ENCODE peak calls at places on chromosomes 12 and 14, in ten cellular contexts. One of them, this sample, is unnamed.

GRCh38 chr12:107355612-107356011 is 262.3 kb upstream of the CRY1 start:
- DNase-seq in H9: no peak
- DNase-seq in cardiac muscle cell: no peak
- DNase-seq in foreskin fibroblast: no peak
- DNase-seq in HCT116: no peak
- DNase-seq in lung: no peak
- DNase-seq in neural crest cell: no peak
- DNase-seq in HFFc6: no peak
- DNase-seq in uterus: no peak
- DNase-seq in fibroblast of pulmonary artery: no peak
- DNase-seq in this sample: no peak

GRCh38 chr12:127620956-127621355 is 646.0 kb upstream of the TMEM132C start:
- DNase-seq in cardiac muscle cell: no peak
- DNase-seq in uterus: no peak
- DNase-seq in H9: no peak
- DNase-seq in HCT116: no peak
- DNase-seq in HFFc6: no peak
- DNase-seq in fibroblast of pulmonary artery: no peak
- DNase-seq in neural crest cell: no peak
- DNase-seq in lung: no peak
- DNase-seq in foreskin fibroblast: no peak
- DNase-seq in this sample: no peak

GRCh38 chr14:64698899-64699298 is 5.3 kb upstream of the PLEKHG3 start:
- DNase-seq in uterus: no peak
- DNase-seq in HCT116: no peak
- DNase-seq in lung: no peak
- DNase-seq in foreskin fibroblast: no peak
- DNase-seq in H9: no peak
- DNase-seq in cardiac muscle cell: no peak
- DNase-seq in neural crest cell: no peak
- DNase-seq in HFFc6: no peak
- DNase-seq in fibroblast of pulmonary artery: no peak
- DNase-seq in this sample: no peak

GRCh38 chr12:120598674-120599463 is 17.7 kb upstream of the POP5 start:
- DNase-seq in HCT116: no peak
- DNase-seq in uterus: no peak
- DNase-seq in neural crest cell: no peak
- DNase-seq in lung: no peak
- DNase-seq in foreskin fibroblast: peak; percentile 73
- DNase-seq in fibroblast of pulmonary artery: no peak
- DNase-seq in HFFc6: peak; percentile 32
- DNase-seq in H9: no peak
- DNase-seq in cardiac muscle cell: no peak
- DNase-seq in this sample: peak; percentile 86

GRCh38 chr14:24631749-24632335 is 2.1 kb downstream of the GZMB start:
- DNase-seq in lung: no peak
- DNase-seq in foreskin fibroblast: no peak
- DNase-seq in neural crest cell: no peak
- DNase-seq in fibroblast of pulmonary artery: no peak
- DNase-seq in cardiac muscle cell: no peak
- DNase-seq in HCT116: no peak
- DNase-seq in H9: no peak
- DNase-seq in HFFc6: no peak
- DNase-seq in uterus: no peak
- DNase-seq in this sample: no peak

GRCh38 chr12:113852273-113852672 is 113.9 kb downstream of the RBM19 start:
- DNase-seq in cardiac muscle cell: no peak
- DNase-seq in uterus: no peak
- DNase-seq in lung: no peak
- DNase-seq in HFFc6: no peak
- DNase-seq in foreskin fibroblast: no peak
- DNase-seq in neural crest cell: no peak
- DNase-seq in H9: no peak
- DNase-seq in HCT116: no peak
- DNase-seq in fibroblast of pulmonary artery: no peak
- DNase-seq in this sample: no peak

GRCh38 chr14:86796221-86797074 is 1196.5 kb downstream of the GALC start:
- DNase-seq in uterus: no peak
- DNase-seq in foreskin fibroblast: peak; percentile 72
- DNase-seq in fibroblast of pulmonary artery: peak; percentile 38
- DNase-seq in HCT116: no peak
- DNase-seq in lung: no peak
- DNase-seq in neural crest cell: no peak
- DNase-seq in H9: no peak
- DNase-seq in cardiac muscle cell: no peak
- DNase-seq in HFFc6: peak; percentile 59
- DNase-seq in this sample: no peak

GRCh38 chr12:67592228-67593011 is 56.1 kb upstream of the DYRK2 start:
- DNase-seq in HFFc6: peak; percentile 23
- DNase-seq in foreskin fibroblast: peak; percentile 61
- DNase-seq in neural crest cell: no peak
- DNase-seq in cardiac muscle cell: no peak
- DNase-seq in fibroblast of pulmonary artery: peak; percentile 46
- DNase-seq in H9: no peak
- DNase-seq in lung: no peak
- DNase-seq in uterus: peak; percentile 14
- DNase-seq in HCT116: peak; percentile 18
- DNase-seq in this sample: no peak

GRCh38 chr12:132608231-132609171 is 1.9 kb downstream of the LRCOL1 start:
- DNase-seq in foreskin fibroblast: no peak
- DNase-seq in HCT116: no peak
- DNase-seq in HFFc6: no peak
- DNase-seq in H9: no peak
- DNase-seq in fibroblast of pulmonary artery: no peak
- DNase-seq in lung: no peak
- DNase-seq in uterus: no peak
- DNase-seq in neural crest cell: no peak
- DNase-seq in cardiac muscle cell: no peak
- DNase-seq in this sample: no peak

GRCh38 chr12:47947273-47947672 is 16.1 kb upstream of the TMEM106C start:
- DNase-seq in fibroblast of pulmonary artery: peak; percentile 16
- DNase-seq in lung: no peak
- DNase-seq in uterus: no peak
- DNase-seq in HCT116: no peak
- DNase-seq in foreskin fibroblast: peak; percentile 22
- DNase-seq in cardiac muscle cell: no peak
- DNase-seq in neural crest cell: no peak
- DNase-seq in H9: no peak
- DNase-seq in HFFc6: no peak
- DNase-seq in this sample: no peak

GRCh38 chr12:113174461-113175384 is 10.6 kb downstream of the DDX54 start:
- DNase-seq in uterus: peak; percentile 62
- DNase-seq in HFFc6: peak; percentile 59
- DNase-seq in foreskin fibroblast: peak; percentile 84
- DNase-seq in fibroblast of pulmonary artery: peak; percentile 74
- DNase-seq in neural crest cell: peak; percentile 83
- DNase-seq in H9: peak; percentile 79
- DNase-seq in cardiac muscle cell: peak; percentile 67
- DNase-seq in HCT116: no peak
- DNase-seq in lung: peak; percentile 78
- DNase-seq in this sample: peak; percentile 93

GRCh38 chr14:95675486-95675885 is 10.7 kb upstream of the TCL1B start:
- DNase-seq in H9: no peak
- DNase-seq in foreskin fibroblast: no peak
- DNase-seq in HFFc6: no peak
- DNase-seq in lung: no peak
- DNase-seq in cardiac muscle cell: no peak
- DNase-seq in HCT116: no peak
- DNase-seq in uterus: no peak
- DNase-seq in neural crest cell: no peak
- DNase-seq in fibroblast of pulmonary artery: no peak
- DNase-seq in this sample: no peak

GRCh38 chr12:108101605-108102175 is 27.4 kb upstream of the WSCD2 start:
- DNase-seq in uterus: no peak
- DNase-seq in neural crest cell: no peak
- DNase-seq in lung: no peak
- DNase-seq in HFFc6: no peak
- DNase-seq in fibroblast of pulmonary artery: no peak
- DNase-seq in cardiac muscle cell: no peak
- DNase-seq in HCT116: no peak
- DNase-seq in foreskin fibroblast: no peak
- DNase-seq in H9: no peak
- DNase-seq in this sample: no peak

GRCh38 chr12:124919646-124920352 is 5.3 kb upstream of the UBC start:
- DNase-seq in H9: peak; percentile 38
- DNase-seq in neural crest cell: no peak
- DNase-seq in HCT116: no peak
- DNase-seq in fibroblast of pulmonary artery: peak; percentile 36
- DNase-seq in uterus: no peak
- DNase-seq in HFFc6: no peak
- DNase-seq in cardiac muscle cell: no peak
- DNase-seq in lung: no peak
- DNase-seq in foreskin fibroblast: no peak
- DNase-seq in this sample: no peak

DNA sequence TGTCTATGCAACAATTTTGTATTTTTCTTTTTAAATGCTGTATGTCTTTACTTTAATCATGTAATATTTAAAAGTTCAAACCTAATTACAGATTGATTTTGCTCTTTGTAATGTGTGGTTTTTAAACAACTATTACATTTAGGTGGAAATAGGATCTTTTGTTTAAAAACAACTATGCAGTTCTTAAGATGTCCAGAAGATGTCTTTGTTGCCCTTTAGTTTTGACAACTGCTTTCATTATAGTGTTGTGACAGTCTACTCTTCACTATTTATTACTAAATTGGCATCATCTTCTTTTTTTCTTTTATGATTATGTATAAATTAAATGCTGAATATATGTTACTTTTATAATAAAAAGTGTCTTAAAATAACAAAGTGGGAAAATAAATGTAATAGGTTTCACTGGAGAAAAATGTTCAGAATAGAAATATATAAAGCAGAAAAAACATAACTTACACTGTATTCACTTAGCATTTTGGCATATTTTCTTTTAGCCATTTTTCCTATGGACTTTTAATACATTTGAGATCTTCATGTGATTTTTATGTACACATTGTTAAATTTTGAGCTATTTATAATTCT is 27.1 kb upstream of the PCNX4 start:
- DNase-seq in uterus: no peak
- DNase-seq in HFFc6: peak; percentile 46
- DNase-seq in H9: no peak
- DNase-seq in foreskin fibroblast: peak; percentile 56
- DNase-seq in HCT116: peak; percentile 12
- DNase-seq in cardiac muscle cell: no peak
- DNase-seq in fibroblast of pulmonary artery: peak; percentile 72
- DNase-seq in lung: no peak
- DNase-seq in neural crest cell: no peak
- DNase-seq in this sample: no peak
- TF ChIP-seq CTCF in uterus: peak; percentile 67
- TF ChIP-seq CTCF in HFFc6: peak; percentile 79
- TF ChIP-seq CTCF in H9: peak; percentile 62
- TF ChIP-seq CTCF in foreskin fibroblast: peak; percentile 47
- TF ChIP-seq CTCF in HCT116: peak; percentile 27
- TF ChIP-seq CTCF in cardiac muscle cell: peak; percentile 67
- TF ChIP-seq CTCF in fibroblast of pulmonary artery: peak; percentile 65
- TF ChIP-seq CTCF in lung: peak; percentile 24
- TF ChIP-seq CTCF in neural crest cell: peak; percentile 70
- TF ChIP-seq CTCF in this sample: peak; percentile 70

GRCh38 chr12:27779837-27780611 is at the start of the genes KLHL42 and MANSC4:
- DNase-seq in uterus: peak; percentile 70
- DNase-seq in neural crest cell: peak; percentile 63
- DNase-seq in HCT116: no peak
- DNase-seq in cardiac muscle cell: peak; percentile 89
- DNase-seq in HFFc6: peak; percentile 66
- DNase-seq in fibroblast of pulmonary artery: peak; percentile 73
- DNase-seq in foreskin fibroblast: peak; percentile 86
- DNase-seq in lung: peak; percentile 68
- DNase-seq in H9: peak; percentile 72
- DNase-seq in this sample: peak; percentile 93
- TF ChIP-seq CTCF in uterus: no peak
- TF ChIP-seq CTCF in neural crest cell: no peak
- TF ChIP-seq CTCF in HCT116: no peak
- TF ChIP-seq CTCF in cardiac muscle cell: no peak
- TF ChIP-seq CTCF in HFFc6: peak; percentile 25
- TF ChIP-seq CTCF in fibroblast of pulmonary artery: no peak
- TF ChIP-seq CTCF in foreskin fibroblast: no peak
- TF ChIP-seq CTCF in lung: no peak
- TF ChIP-seq CTCF in H9: no peak
- TF ChIP-seq CTCF in this sample: no peak

GRCh38 chr12:80617733-80618132 is 89.7 kb upstream of the MYF6 start:
- DNase-seq in H9: no peak
- DNase-seq in HFFc6: no peak
- DNase-seq in neural crest cell: no peak
- DNase-seq in lung: no peak
- DNase-seq in HCT116: no peak
- DNase-seq in fibroblast of pulmonary artery: no peak
- DNase-seq in uterus: no peak
- DNase-seq in cardiac muscle cell: no peak
- DNase-seq in foreskin fibroblast: no peak
- DNase-seq in this sample: no peak

GRCh38 chr12:80620281-80620680 is 87.2 kb upstream of the MYF6 start:
- DNase-seq in HFFc6: no peak
- DNase-seq in uterus: no peak
- DNase-seq in neural crest cell: no peak
- DNase-seq in lung: no peak
- DNase-seq in foreskin fibroblast: no peak
- DNase-seq in HCT116: no peak
- DNase-seq in fibroblast of pulmonary artery: no peak
- DNase-seq in cardiac muscle cell: no peak
- DNase-seq in H9: no peak
- DNase-seq in this sample: no peak

GRCh38 chr12:80625901-80626300 is 81.5 kb upstream of the MYF6 start:
- DNase-seq in HFFc6: no peak
- DNase-seq in neural crest cell: no peak
- DNase-seq in cardiac muscle cell: no peak
- DNase-seq in foreskin fibroblast: peak; percentile 32
- DNase-seq in H9: no peak
- DNase-seq in lung: no peak
- DNase-seq in HCT116: no peak
- DNase-seq in uterus: no peak
- DNase-seq in fibroblast of pulmonary artery: no peak
- DNase-seq in this sample: no peak

GRCh38 chr12:80624986-80625530 is 82.4 kb upstream of the MYF6 start:
- DNase-seq in fibroblast of pulmonary artery: no peak
- DNase-seq in cardiac muscle cell: no peak
- DNase-seq in lung: no peak
- DNase-seq in foreskin fibroblast: peak; percentile 23
- DNase-seq in HFFc6: no peak
- DNase-seq in HCT116: no peak
- DNase-seq in neural crest cell: no peak
- DNase-seq in uterus: no peak
- DNase-seq in H9: no peak
- DNase-seq in this sample: no peak

GRCh38 chr12:80622271-80622670 is 85.2 kb upstream of the MYF6 start:
- DNase-seq in cardiac muscle cell: no peak
- DNase-seq in foreskin fibroblast: peak; percentile 44
- DNase-seq in HCT116: no peak
- DNase-seq in HFFc6: peak; percentile 8
- DNase-seq in uterus: no peak
- DNase-seq in H9: no peak
- DNase-seq in neural crest cell: no peak
- DNase-seq in fibroblast of pulmonary artery: peak; percentile 18
- DNase-seq in lung: no peak
- DNase-seq in this sample: no peak
- TF ChIP-seq CTCF in cardiac muscle cell: peak; percentile 21
- TF ChIP-seq CTCF in foreskin fibroblast: no peak
- TF ChIP-seq CTCF in HCT116: peak; percentile 56
- TF ChIP-seq CTCF in HFFc6: peak; percentile 67
- TF ChIP-seq CTCF in uterus: no peak
- TF ChIP-seq CTCF in H9: peak; percentile 46
- TF ChIP-seq CTCF in neural crest cell: no peak
- TF ChIP-seq CTCF in fibroblast of pulmonary artery: peak; percentile 28
- TF ChIP-seq CTCF in lung: no peak
- TF ChIP-seq CTCF in this sample: peak; percentile 43

GRCh38 chr14:68408680-68409079 is 384.2 kb downstream of the ZFP36L1 start:
- DNase-seq in lung: no peak
- DNase-seq in uterus: no peak
- DNase-seq in H9: no peak
- DNase-seq in cardiac muscle cell: no peak
- DNase-seq in foreskin fibroblast: peak; percentile 72
- DNase-seq in fibroblast of pulmonary artery: peak; percentile 41
- DNase-seq in HFFc6: no peak
- DNase-seq in neural crest cell: no peak
- DNase-seq in HCT116: no peak
- DNase-seq in this sample: no peak
- TF ChIP-seq CTCF in lung: no peak
- TF ChIP-seq CTCF in uterus: peak; percentile 4
- TF ChIP-seq CTCF in H9: peak; percentile 44
- TF ChIP-seq CTCF in cardiac muscle cell: peak; percentile 16
- TF ChIP-seq CTCF in foreskin fibroblast: peak; percentile 8
- TF ChIP-seq CTCF in fibroblast of pulmonary artery: peak; percentile 22
- TF ChIP-seq CTCF in HFFc6: peak; percentile 46
- TF ChIP-seq CTCF in neural crest cell: no peak
- TF ChIP-seq CTCF in HCT116: no peak
- TF ChIP-seq CTCF in this sample: no peak

This sample was measured in osteocyte.